ENCODE peak calls at places on chromosome 15, in six cellular contexts. One of them, this sample, is unnamed.

GRCh38 chr15:66221126-66221525 is 32.4 kb downstream of the MEGF11 start:
- DNase-seq in HepG2: no peak
- DNase-seq in K562: no peak
- DNase-seq in WTC11: no peak
- DNase-seq in GM12878: no peak
- DNase-seq in HCT116: no peak
- DNase-seq in this sample: no peak

GRCh38 chr15:36951747-36952247 is 148.6 kb downstream of the MEIS2 start:
- DNase-seq in HepG2: no peak
- DNase-seq in K562: peak
- DNase-seq in WTC11: no peak
- DNase-seq in GM12878: no peak
- DNase-seq in HCT116: no peak
- DNase-seq in this sample: no peak

GRCh38 chr15:98177950-98178848 is 217.7 kb downstream of the ARRDC4 start:
- DNase-seq in HepG2: peak
- DNase-seq in K562: peak
- DNase-seq in WTC11: peak
- DNase-seq in GM12878: no peak
- DNase-seq in HCT116: peak
- DNase-seq in this sample: peak

GRCh38 chr15:47411733-47412530 is 305.4 kb upstream of the SEMA6D start:
- DNase-seq in HepG2: no peak
- DNase-seq in K562: no peak
- DNase-seq in WTC11: no peak
- DNase-seq in GM12878: no peak
- DNase-seq in HCT116: no peak
- DNase-seq in this sample: no peak

GRCh38 chr15:37015025-37015424 is 85.3 kb downstream of the MEIS2 start:
- DNase-seq in HepG2: no peak
- DNase-seq in K562: no peak
- DNase-seq in WTC11: no peak
- DNase-seq in GM12878: no peak
- DNase-seq in HCT116: no peak
- DNase-seq in this sample: no peak

GRCh38 chr15:66923438-66923881 is 141.9 kb upstream of the SMAD3 start:
- DNase-seq in HepG2: peak
- DNase-seq in K562: peak
- DNase-seq in WTC11: peak
- DNase-seq in GM12878: no peak
- DNase-seq in HCT116: peak
- DNase-seq in this sample: peak

GRCh38 chr15:34248190-34248589 is 23.4 kb downstream of the EMC4 start:
- DNase-seq in HepG2: no peak
- DNase-seq in K562: no peak
- DNase-seq in WTC11: no peak
- DNase-seq in GM12878: no peak
- DNase-seq in HCT116: no peak
- DNase-seq in this sample: no peak

GRCh38 chr15:64837502-64837901 is 4.2 kb upstream of the PLEKHO2 start:
- DNase-seq in HepG2: no peak
- DNase-seq in K562: no peak
- DNase-seq in WTC11: no peak
- DNase-seq in GM12878: no peak
- DNase-seq in HCT116: no peak
- DNase-seq in this sample: no peak

GRCh38 chr15:93331545-93332117 is 242.6 kb upstream of the RGMA start:
- DNase-seq in HepG2: no peak
- DNase-seq in K562: no peak
- DNase-seq in WTC11: peak
- DNase-seq in GM12878: no peak
- DNase-seq in HCT116: no peak
- DNase-seq in this sample: no peak

GRCh38 chr15:89119489-89120478 is 31.5 kb downstream of the ABHD2 start:
- DNase-seq in HepG2: peak
- DNase-seq in K562: no peak
- DNase-seq in WTC11: no peak
- DNase-seq in GM12878: no peak
- DNase-seq in HCT116: no peak
- DNase-seq in this sample: no peak

GRCh38 chr15:101049856-101050646 is 130.9 kb downstream of the LRRK1 start:
- DNase-seq in HepG2: no peak
- DNase-seq in K562: no peak
- DNase-seq in WTC11: no peak
- DNase-seq in GM12878: no peak
- DNase-seq in HCT116: no peak
- DNase-seq in this sample: no peak

GRCh38 chr15:64288577-64288976 is 67.4 kb downstream of the CSNK1G1 start:
- DNase-seq in HepG2: no peak
- DNase-seq in K562: no peak
- DNase-seq in WTC11: no peak
- DNase-seq in GM12878: no peak
- DNase-seq in HCT116: no peak
- DNase-seq in this sample: no peak

GRCh38 chr15:101004986-101005747 is 86.0 kb downstream of the LRRK1 start:
- DNase-seq in HepG2: no peak
- DNase-seq in K562: no peak
- DNase-seq in WTC11: no peak
- DNase-seq in GM12878: no peak
- DNase-seq in HCT116: no peak
- DNase-seq in this sample: no peak

GRCh38 chr15:70852501-70853269 is 1.3 kb downstream of the LARP6 start:
- DNase-seq in HepG2: no peak
- DNase-seq in K562: no peak
- DNase-seq in WTC11: no peak
- DNase-seq in GM12878: no peak
- DNase-seq in HCT116: no peak
- DNase-seq in this sample: no peak

GRCh38 chr15:70851889-70852288 is 2.1 kb downstream of the LARP6 start:
- DNase-seq in HepG2: no peak
- DNase-seq in K562: no peak
- DNase-seq in WTC11: no peak
- DNase-seq in GM12878: no peak
- DNase-seq in HCT116: no peak
- DNase-seq in this sample: no peak

GRCh38 chr15:70854669-70854976 is 666 bp upstream of the LARP6 start:
- DNase-seq in HepG2: no peak
- DNase-seq in K562: no peak
- DNase-seq in WTC11: no peak
- DNase-seq in GM12878: no peak
- DNase-seq in HCT116: no peak
- DNase-seq in this sample: no peak

GRCh38 chr15:70853855-70854668 is at the start of gene LARP6:
- DNase-seq in HepG2: no peak
- DNase-seq in K562: no peak
- DNase-seq in WTC11: peak
- DNase-seq in GM12878: no peak
- DNase-seq in HCT116: no peak
- DNase-seq in this sample: peak

GRCh38 chr15:70853270-70853854 is 595 bp downstream of the LARP6 start:
- DNase-seq in HepG2: no peak
- DNase-seq in K562: no peak
- DNase-seq in WTC11: peak
- DNase-seq in GM12878: no peak
- DNase-seq in HCT116: no peak
- DNase-seq in this sample: peak
- TF ChIP-seq SP1 in HepG2: no peak
- TF ChIP-seq SP1 in K562: no peak
- TF ChIP-seq SP1 in WTC11: peak
- TF ChIP-seq SP1 in GM12878: no peak
- TF ChIP-seq SP1 in HCT116: no peak
- TF ChIP-seq SP1 in this sample: no peak

GRCh38 chr15:58221591-58222241 is 83.5 kb downstream of the AQP9 start:
- DNase-seq in HepG2: peak
- DNase-seq in K562: peak
- DNase-seq in WTC11: peak
- DNase-seq in GM12878: no peak
- DNase-seq in HCT116: peak
- DNase-seq in this sample: peak
- TF ChIP-seq SP1 in HepG2: no peak
- TF ChIP-seq SP1 in K562: no peak
- TF ChIP-seq SP1 in WTC11: no peak
- TF ChIP-seq SP1 in GM12878: no peak
- TF ChIP-seq SP1 in HCT116: no peak
- TF ChIP-seq SP1 in this sample: no peak

GRCh38 chr15:57746752-57747151 is 40.2 kb downstream of the POLR2M start:
- DNase-seq in HepG2: no peak
- DNase-seq in K562: no peak
- DNase-seq in WTC11: no peak
- DNase-seq in GM12878: no peak
- DNase-seq in HCT116: no peak
- DNase-seq in this sample: no peak
- TF ChIP-seq SP1 in HepG2: no peak
- TF ChIP-seq SP1 in K562: no peak
- TF ChIP-seq SP1 in WTC11: no peak
- TF ChIP-seq SP1 in GM12878: no peak
- TF ChIP-seq SP1 in HCT116: no peak
- TF ChIP-seq SP1 in this sample: no peak

GRCh38 chr15:25766421-25766820 is 96.7 kb downstream of the ATP10A start:
- DNase-seq in HepG2: no peak
- DNase-seq in K562: no peak
- DNase-seq in WTC11: no peak
- DNase-seq in GM12878: no peak
- DNase-seq in HCT116: no peak
- DNase-seq in this sample: no peak
- TF ChIP-seq SP1 in HepG2: no peak
- TF ChIP-seq SP1 in K562: no peak
- TF ChIP-seq SP1 in WTC11: no peak
- TF ChIP-seq SP1 in GM12878: no peak
- TF ChIP-seq SP1 in HCT116: no peak
- TF ChIP-seq SP1 in this sample: no peak

GRCh38 chr15:70321106-70321809 is 223.5 kb upstream of the TLE3 start:
- DNase-seq in HepG2: no peak
- DNase-seq in K562: no peak
- DNase-seq in WTC11: no peak
- DNase-seq in GM12878: no peak
- DNase-seq in HCT116: no peak
- DNase-seq in this sample: no peak
- TF ChIP-seq SP1 in HepG2: no peak
- TF ChIP-seq SP1 in K562: no peak
- TF ChIP-seq SP1 in WTC11: no peak
- TF ChIP-seq SP1 in GM12878: no peak
- TF ChIP-seq SP1 in HCT116: no peak
- TF ChIP-seq SP1 in this sample: no peak

DNA sequence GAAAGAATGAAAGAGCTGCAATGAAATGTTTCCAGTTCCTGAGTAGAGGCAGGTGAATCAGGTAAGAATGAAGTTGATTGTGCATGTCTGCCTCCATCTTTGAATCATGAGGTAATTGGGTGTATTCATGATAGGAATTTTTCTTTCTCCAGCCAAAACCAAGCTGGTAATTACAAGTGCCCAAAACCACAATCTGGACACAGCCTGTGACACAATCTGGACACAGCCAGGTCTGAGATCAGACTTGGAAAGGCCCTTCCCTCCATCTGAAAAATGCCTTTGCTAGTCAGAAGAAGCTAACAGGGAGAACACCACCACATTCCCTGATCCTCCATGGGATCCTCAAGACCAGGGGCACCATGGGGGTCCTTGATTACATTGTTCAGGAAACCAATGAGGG is 338.5 kb upstream of the THBS1 start:
- DNase-seq in HepG2: no peak
- DNase-seq in K562: no peak
- DNase-seq in WTC11: no peak
- DNase-seq in GM12878: no peak
- DNase-seq in HCT116: no peak
- DNase-seq in this sample: no peak
- TF ChIP-seq SP1 in HepG2: no peak
- TF ChIP-seq SP1 in K562: no peak
- TF ChIP-seq SP1 in WTC11: no peak
- TF ChIP-seq SP1 in GM12878: no peak
- TF ChIP-seq SP1 in HCT116: no peak
- TF ChIP-seq SP1 in this sample: no peak

DNA sequence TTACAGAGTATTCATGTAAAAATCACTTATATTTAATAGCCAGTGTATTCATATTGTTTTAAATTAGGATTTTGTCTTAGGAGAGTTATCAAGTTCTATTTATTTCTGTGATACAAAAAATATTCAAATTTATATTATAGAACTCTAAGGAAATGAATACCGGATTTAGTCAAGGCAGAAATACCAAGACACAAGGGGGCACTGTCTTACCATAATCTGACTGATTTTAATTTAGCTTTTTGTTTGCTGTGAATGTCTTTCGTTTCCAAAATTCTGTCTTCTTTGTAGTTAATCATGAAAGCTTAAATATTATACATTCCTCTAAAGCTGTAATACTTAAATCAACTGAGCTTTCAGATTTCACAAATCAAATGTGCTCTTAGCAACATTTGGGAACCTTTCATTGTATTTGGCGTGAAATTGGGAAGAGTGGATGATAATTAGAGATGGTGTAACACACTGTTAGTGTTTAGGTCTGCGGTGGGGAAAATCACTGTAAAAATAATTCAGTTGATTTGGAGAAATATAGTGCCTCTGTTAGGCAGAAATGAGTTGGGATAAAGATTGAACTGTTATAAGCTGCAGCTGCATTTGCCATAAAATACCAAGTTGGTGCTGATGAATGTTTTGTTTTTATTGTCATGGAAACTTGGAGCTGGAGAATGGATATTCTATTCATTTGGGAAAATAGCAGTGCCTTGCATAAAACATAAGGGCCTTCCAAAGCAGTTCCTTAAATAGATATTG is 228.1 kb downstream of the TCF12 start:
- DNase-seq in HepG2: peak
- DNase-seq in K562: peak
- DNase-seq in WTC11: no peak
- DNase-seq in GM12878: no peak
- DNase-seq in HCT116: peak
- DNase-seq in this sample: peak
- TF ChIP-seq SP1 in HepG2: no peak
- TF ChIP-seq SP1 in K562: no peak
- TF ChIP-seq SP1 in WTC11: no peak
- TF ChIP-seq SP1 in GM12878: no peak
- TF ChIP-seq SP1 in HCT116: no peak
- TF ChIP-seq SP1 in this sample: no peak

GRCh38 chr15:62976301-62976842 is 66.2 kb upstream of the TPM1 start:
- DNase-seq in HepG2: no peak
- DNase-seq in K562: no peak
- DNase-seq in WTC11: no peak
- DNase-seq in GM12878: no peak
- DNase-seq in HCT116: no peak
- DNase-seq in this sample: no peak
- TF ChIP-seq SP1 in HepG2: no peak
- TF ChIP-seq SP1 in K562: no peak
- TF ChIP-seq SP1 in WTC11: no peak
- TF ChIP-seq SP1 in GM12878: no peak
- TF ChIP-seq SP1 in HCT116: no peak
- TF ChIP-seq SP1 in this sample: no peak

This sample was measured in HEK293T.